ENCODE peak calls at places on chromosomes 11 and 22, in eight cellular contexts. N is NCI-H526; U is CD8-positive, alpha-beta memory T cell; F is left lobe of liver; I is psoas muscle; D is HCEC 1CT; M is A172; R is tibial artery. J is an unnamed sample.

GRCh38 chr11:3807856-3808845 is at the start of gene PGAP2:
- DNase-seq in D (peak; percentile 64), R (peak; percentile 75), N (peak; percentile 67), M (peak; percentile 51), F (peak; percentile 78), I (peak; percentile 60), U (peak; percentile 58), J (peak; percentile 63)

GRCh38 chr11:83648610-83649467 is 362.7 kb upstream of the CCDC90B start:
- DNase-seq in N (no peak), U (no peak), R (no peak), I (no peak), D (no peak), M (no peak), F (no peak), J (no peak)

GRCh38 chr11:132078677-132079076 is 708.3 kb downstream of the NTM start:
- DNase-seq in U (no peak), M (no peak), R (no peak), F (no peak), N (no peak), D (no peak), I (no peak), J (no peak)

GRCh38 chr11:126522606-126523005 is 167.1 kb downstream of the ST3GAL4 start:
- DNase-seq in D (no peak), F (no peak), R (no peak), I (no peak), U (no peak), N (no peak), M (no peak), J (no peak)

GRCh38 chr11:74989269-74989655 is 529 bp downstream of the NEU3 start:
- DNase-seq in D (peak; percentile 0), I (no peak), U (no peak), M (peak; percentile 27), N (no peak), R (no peak), F (no peak), J (peak; percentile 40)

GRCh38 chr22:46116491-46116958 is 33.8 kb upstream of the PPARA start:
- DNase-seq in I (peak; percentile 96), F (peak; percentile 94), N (peak; percentile 59), U (peak; percentile 79), D (peak; percentile 73), R (peak; percentile 97), M (no peak), J (peak; percentile 85)

GRCh38 chr11:68527585-68527984 is 67.0 kb downstream of the PPP6R3 start:
- DNase-seq in R (no peak), N (no peak), I (no peak), M (no peak), U (no peak), F (no peak), D (no peak), J (no peak)

GRCh38 chr11:70743941-70744351 is 345.6 kb downstream of the CTTN start:
- DNase-seq in I (no peak), U (no peak), M (no peak), D (no peak), R (no peak), N (no peak), F (no peak), J (no peak)

GRCh38 chr11:113991718-113992458 is 17.0 kb downstream of the HTR3A start:
- DNase-seq in R (no peak), D (no peak), N (no peak), F (no peak), M (peak; percentile 3), U (no peak), I (no peak), J (no peak)

GRCh38 chr11:3860360-3860759 is 4.9 kb downstream of the STIM1 start:
- DNase-seq in U (no peak), I (no peak), N (no peak), D (no peak), M (no peak), F (no peak), R (no peak), J (no peak)

GRCh38 chr22:31583861-31584485 is 78.0 kb downstream of the PISD start:
- DNase-seq in F (no peak), R (no peak), N (no peak), I (no peak), U (no peak), M (no peak), D (peak; percentile 63), J (no peak)

GRCh38 chr11:99534812-99535211 is 514.1 kb downstream of the CNTN5 start:
- DNase-seq in N (no peak), F (no peak), D (peak; percentile 72), U (no peak), M (no peak), I (no peak), R (no peak), J (no peak)

GRCh38 chr11:27933992-27934829 is 173.7 kb downstream of the KIF18A start:
- DNase-seq in R (peak; percentile 69), F (no peak), M (peak; percentile 100), U (no peak), D (peak; percentile 100), N (no peak), I (no peak), J (no peak)

GRCh38 chr22:27880778-27881394 is 38.2 kb downstream of the PITPNB start:
- DNase-seq in I (no peak), D (peak; percentile 64), M (peak; percentile 39), F (no peak), R (no peak), N (peak; percentile 38), U (no peak), J (peak; percentile 78)

GRCh38 chr22:22429374-22430108 is 79.0 kb downstream of the ZNF280B start:
- DNase-seq in U (no peak), R (no peak), N (no peak), D (no peak), F (no peak), M (no peak), I (no peak), J (no peak)

GRCh38 chr11:83002047-83002446 is 69.7 kb downstream of the RAB30 start:
- DNase-seq in D (no peak), R (no peak), N (no peak), U (no peak), M (no peak), I (peak; percentile 26), F (no peak), J (no peak)

GRCh38 chr11:12235945-12236743 is 125.8 kb downstream of the MICAL2 start:
- DNase-seq in I (no peak), R (peak; percentile 79), M (peak; percentile 74), F (no peak), N (peak; percentile 66), D (peak; percentile 49), U (peak; percentile 10), J (peak; percentile 75)

GRCh38 chr11:70255717-70256116 is 14.8 kb upstream of the PPFIA1 start:
- DNase-seq in I (no peak), R (no peak), N (no peak), U (no peak), F (no peak), M (no peak), D (no peak), J (no peak)

GRCh38 chr11:117657801-117658200 is 139.2 kb downstream of the DSCAML1 start:
- DNase-seq in N (no peak), F (no peak), M (no peak), D (no peak), I (no peak), U (no peak), R (no peak), J (no peak)

GRCh38 chr22:33787645-33788456 is 132.4 kb downstream of the LARGE1 start:
- DNase-seq in D (no peak), M (no peak), F (no peak), R (no peak), N (no peak), U (no peak), I (no peak), J (no peak)

GRCh38 chr11:74948898-74949747 is at the start of the genes SPCS2 and XRRA1:
- DNase-seq in R (peak; percentile 99), U (peak; percentile 98), N (peak; percentile 98), I (peak; percentile 99), F (peak; percentile 99), D (peak; percentile 100), M (peak; percentile 95), J (peak; percentile 99)

GRCh38 chr11:30489513-30489912 is 96.6 kb downstream of the MPPED2 start:
- DNase-seq in U (no peak), M (no peak), R (no peak), D (no peak), F (no peak), N (no peak), I (no peak), J (no peak)

GRCh38 chr11:17405232-17406005 is 17.0 kb upstream of the KCNJ11 start:
- DNase-seq in U (no peak), N (no peak), D (peak; percentile 70), F (peak; percentile 95), R (peak; percentile 95), I (peak; percentile 85), M (peak; percentile 78), J (peak; percentile 35)

GRCh38 chr11:113446112-113446511 is 29.1 kb downstream of the DRD2 start:
- DNase-seq in I (no peak), N (no peak), D (no peak), M (no peak), R (no peak), F (no peak), U (no peak), J (no peak)

GRCh38 chr11:11757871-11758270 is 83.9 kb upstream of the USP47 start:
- DNase-seq in R (no peak), D (no peak), I (no peak), M (no peak), F (no peak), U (no peak), N (no peak), J (no peak)

GRCh38 chr22:21698430-21699329 is 32.9 kb downstream of the PPIL2 start:
- DNase-seq in R (peak; percentile 83), D (no peak), U (no peak), F (no peak), N (no peak), I (peak; percentile 63), M (no peak), J (no peak)

GRCh38 chr11:73059915-73060314 is 82.2 kb downstream of the FCHSD2 start:
- DNase-seq in R (no peak), D (peak; percentile 9), F (no peak), I (no peak), U (no peak), M (no peak), N (no peak), J (no peak)

GRCh38 chr11:130827697-130828377 is 88.4 kb downstream of the SNX19 start:
- DNase-seq in R (peak; percentile 90), U (no peak), F (no peak), N (peak; percentile 59), I (peak; percentile 70), M (peak; percentile 70), D (peak; percentile 54), J (peak; percentile 71)

GRCh38 chr11:21511835-21512440 is 680.9 kb upstream of the ANO5 start:
- DNase-seq in N (peak; percentile 51), U (no peak), R (no peak), I (peak; percentile 23), M (peak; percentile 29), F (peak; percentile 65), D (no peak), J (peak; percentile 84)

GRCh38 chr11:64224151-64224890 is 1.7 kb downstream of the TRPT1 start:
- DNase-seq in M (peak; percentile 79), N (no peak), U (no peak), R (no peak), D (no peak), I (no peak), F (peak; percentile 48), J (no peak)

J was measured in RKO.